ENCODE peak calls at places on chromosomes 6 and 20, in nine cellular contexts. X is coronary artery, W is mammary epithelial cell, I is spleen, C is left ventricle myocardium inferior, J is psoas muscle, Y is neuronal stem cell, O is ovary, Q is heart left ventricle. A is an unnamed sample.

GRCh38 chr6:150715132-150715531 is 115.4 kb downstream of the PLEKHG1 start:
- DNase-seq in X (no peak), W (no peak), I (no peak), C (no peak), J (no peak), Y (no peak), O (no peak), Q (no peak), A (no peak)

GRCh38 chr20:34110025-34111013 is 1.7 kb downstream of the EIF2S2 start:
- DNase-seq in X (no peak), W (no peak), I (no peak), C (no peak), J (no peak), Y (no peak), O (no peak), Q (no peak), A (no peak)

GRCh38 chr6:109332748-109333147 is 49.5 kb downstream of the CD164 start:
- DNase-seq in X (no peak), W (no peak), I (no peak), C (no peak), J (no peak), Y (no peak), O (no peak), Q (no peak), A (no peak)

GRCh38 chr6:135830971-135831370 is 20.5 kb upstream of the PDE7B start:
- DNase-seq in X (no peak), W (no peak), I (no peak), C (no peak), J (no peak), Y (no peak), O (no peak), Q (no peak), A (no peak)

GRCh38 chr6:169571123-169571962 is 130.5 kb downstream of the WDR27 start:
- DNase-seq in X (no peak), W (peak; percentile 70), I (no peak), C (no peak), J (no peak), Y (no peak), O (no peak), Q (no peak), A (peak; percentile 66)

GRCh38 chr6:120302041-120302440 is 952.5 kb upstream of the MAN1A1 start:
- DNase-seq in X (no peak), W (no peak), I (no peak), C (no peak), J (no peak), Y (peak; percentile 9), O (no peak), Q (no peak), A (no peak)

GRCh38 chr20:7285918-7286556 is 518.6 kb downstream of the BMP2 start:
- DNase-seq in X (peak; percentile 75), W (peak; percentile 71), I (no peak), C (peak; percentile 61), J (peak; percentile 75), Y (peak; percentile 84), O (peak; percentile 62), Q (peak; percentile 63), A (peak; percentile 92)

GRCh38 chr20:37209661-37210314 is 30.4 kb upstream of the MROH8 start:
- DNase-seq in X (no peak), W (peak; percentile 67), I (no peak), C (no peak), J (no peak), Y (no peak), O (no peak), Q (no peak), A (peak; percentile 17)

GRCh38 chr20:58890454-58891075 is 38.0 kb downstream of the GNAS start:
- DNase-seq in X (peak; percentile 89), W (peak; percentile 64), I (peak; percentile 94), C (peak; percentile 81), J (peak; percentile 88), Y (no peak), O (peak; percentile 91), Q (peak; percentile 86), A (peak; percentile 71)

GRCh38 chr6:110522427-110522826 is 46.0 kb upstream of the SLC22A16 start:
- DNase-seq in X (no peak), W (no peak), I (no peak), C (no peak), J (no peak), Y (no peak), O (no peak), Q (no peak), A (no peak)

GRCh38 chr6:39166189-39166917 is 51.4 kb upstream of the SAYSD1 start:
- DNase-seq in X (no peak), W (peak; percentile 33), I (peak; percentile 96), C (peak; percentile 59), J (peak; percentile 85), Y (peak; percentile 72), O (peak; percentile 86), Q (peak; percentile 90), A (peak; percentile 85)

GRCh38 chr6:98824163-98824906 is 10.0 kb upstream of the POU3F2 start:
- DNase-seq in X (no peak), W (no peak), I (peak; percentile 75), C (no peak), J (no peak), Y (peak; percentile 42), O (no peak), Q (no peak), A (no peak)

GRCh38 chr6:692356-692851 is 535 bp downstream of the EXOC2 start:
- DNase-seq in X (no peak), W (peak; percentile 80), I (peak; percentile 92), C (peak; percentile 37), J (peak; percentile 66), Y (peak; percentile 27), O (no peak), Q (peak; percentile 68), A (peak; percentile 73)

GRCh38 chr6:125392682-125393081 is 90.9 kb upstream of the HDDC2 start:
- DNase-seq in X (no peak), W (no peak), I (no peak), C (no peak), J (no peak), Y (no peak), O (no peak), Q (no peak), A (no peak)

GRCh38 chr6:24064832-24065231 is 61.2 kb upstream of the NRSN1 start:
- DNase-seq in X (no peak), W (no peak), I (no peak), C (no peak), J (no peak), Y (no peak), O (no peak), Q (no peak), A (no peak)

GRCh38 chr6:95848717-95849116 is 167.1 kb upstream of the FUT9 start:
- DNase-seq in X (no peak), W (no peak), I (peak; percentile 32), C (no peak), J (no peak), Y (no peak), O (no peak), Q (no peak), A (no peak)

GRCh38 chr20:51470907-51471411 is 71.6 kb downstream of the NFATC2 start:
- DNase-seq in X (no peak), W (no peak), I (peak; percentile 19), C (no peak), J (no peak), Y (no peak), O (no peak), Q (no peak), A (no peak)

GRCh38 chr6:56863366-56863765 is 91.5 kb upstream of the BEND6 start:
- DNase-seq in X (no peak), W (peak; percentile 83), I (no peak), C (no peak), J (no peak), Y (no peak), O (no peak), Q (no peak), A (peak; percentile 59)

GRCh38 chr6:13760307-13760706 is 48.7 kb upstream of the RANBP9 start:
- DNase-seq in X (no peak), W (no peak), I (no peak), C (no peak), J (no peak), Y (no peak), O (no peak), Q (no peak), A (no peak)

GRCh38 chr6:153328194-153328593 is 197.1 kb upstream of the RGS17 start:
- DNase-seq in X (no peak), W (peak; percentile 87), I (no peak), C (no peak), J (no peak), Y (no peak), O (no peak), Q (no peak), A (peak; percentile 68)

GRCh38 chr6:163750436-163751031 is 336.0 kb downstream of the QKI start:
- DNase-seq in X (no peak), W (peak; percentile 7), I (no peak), C (no peak), J (no peak), Y (no peak), O (no peak), Q (no peak), A (no peak)

GRCh38 chr6:79431469-79431868 is 105.8 kb downstream of the LCA5 start:
- DNase-seq in X (no peak), W (peak; percentile 62), I (no peak), C (no peak), J (no peak), Y (no peak), O (no peak), Q (no peak), A (peak; percentile 42)

GRCh38 chr6:111912904-111913303 is 39.7 kb upstream of the FYN start:
- DNase-seq in X (no peak), W (no peak), I (no peak), C (no peak), J (no peak), Y (no peak), O (no peak), Q (no peak), A (no peak)
- H3K27ac ChIP-seq in X (no peak overlapping the region), W (no peak overlapping the region), I (no peak overlapping the region), C (no peak overlapping the region), J (no peak overlapping the region), Y (no peak overlapping the region), O (no peak overlapping the region), Q (no peak overlapping the region), A (no peak overlapping the region)

DNA sequence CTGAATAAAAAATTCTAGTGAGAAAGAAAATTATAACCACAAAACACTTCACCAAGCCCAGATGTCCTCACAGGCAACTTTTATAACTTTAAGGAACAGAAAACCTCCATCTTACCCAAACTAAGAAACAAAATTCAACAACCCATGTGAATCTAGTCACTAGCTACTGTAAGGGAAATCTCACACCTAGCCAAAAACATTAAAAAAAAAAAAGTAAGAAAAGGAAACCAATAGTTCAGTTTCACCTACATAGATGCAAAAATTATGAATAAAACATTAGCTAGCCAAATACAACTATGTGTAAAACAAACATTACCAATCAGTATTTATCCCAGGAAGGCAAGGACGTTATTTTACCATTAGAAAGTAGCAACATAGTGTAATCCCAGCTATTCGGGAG is 35.5 kb upstream of the SLC23A2 start:
- DNase-seq in X (no peak), W (no peak), I (no peak), C (no peak), J (no peak), Y (no peak), O (no peak), Q (no peak), A (no peak)
- H3K27ac ChIP-seq in X (no peak overlapping the region), W (no peak overlapping the region), I (no peak overlapping the region), C (no peak overlapping the region), J (no peak overlapping the region), Y (no peak overlapping the region), O (no peak overlapping the region), Q (no peak overlapping the region), A (no peak overlapping the region)

GRCh38 chr6:43016935-43017334 is 2.9 kb downstream of the KLHDC3 start:
- DNase-seq in X (no peak), W (no peak), I (peak; percentile 75), C (peak; percentile 40), J (peak; percentile 62), Y (no peak), O (no peak), Q (no peak), A (no peak)
- H3K27ac ChIP-seq in X (peak overlapping the region; percentile 53), W (no peak overlapping the region), I (peak overlapping the region; percentile 9), C (peak overlapping the region; percentile 89), J (peak overlapping the region; percentile 87), Y (no peak overlapping the region), O (no peak overlapping the region), Q (peak overlapping the region; percentile 81), A (no peak overlapping the region)

GRCh38 chr6:142339969-142340368 is 38.2 kb downstream of the ADGRG6 start:
- DNase-seq in X (no peak), W (no peak), I (no peak), C (no peak), J (no peak), Y (no peak), O (no peak), Q (no peak), A (no peak)
- H3K27ac ChIP-seq in X (no peak overlapping the region), W (no peak overlapping the region), I (no peak overlapping the region), C (no peak overlapping the region), J (no peak overlapping the region), Y (no peak overlapping the region), O (no peak overlapping the region), Q (no peak overlapping the region), A (no peak overlapping the region)

A was measured in PC-3.